ENCODE peak calls at places on chromosomes 7 and 10, in seven cellular contexts. M, B, W, D, T, R and U are unnamed samples. For H3K4me1, the result is how much of the 10 kb centered on the place peaks cover.

GRCh38 chr7:91265693-91266066 is 1.4 kb downstream of the FZD1 start:
- DNase-seq in B (no peak), T (peak), R (peak), W (peak), M (peak), D (peak), U (no peak)

GRCh38 chr10:15627617-15628196 is 92.0 kb downstream of the ITGA8 start:
- DNase-seq in M (no peak), R (no peak), D (no peak), T (peak), W (no peak), B (no peak), U (no peak)

GRCh38 chr7:101784275-101785127 is 32.9 kb upstream of the CUX1 start:
- DNase-seq in D (no peak), T (peak), R (no peak), W (no peak), B (no peak), M (no peak), U (no peak)

GRCh38 chr7:78510580-78511188 is 712.1 kb downstream of the PHTF2 start:
- DNase-seq in R (no peak), M (peak), D (no peak), W (peak), T (peak), B (peak), U (no peak)

GRCh38 chr7:107879400-107880035 is 11.5 kb upstream of the DLD start:
- DNase-seq in R (no peak), W (peak), B (peak), T (peak), D (no peak), M (peak), U (no peak)

GRCh38 chr7:88361357-88361756 is 54.7 kb upstream of the STEAP4 start:
- DNase-seq in T (no peak), M (no peak), B (no peak), R (no peak), D (no peak), W (no peak), U (no peak)

GRCh38 chr10:60171436-60172013 is 218.2 kb downstream of the ANK3 start:
- DNase-seq in T (no peak), R (no peak), W (no peak), M (no peak), D (no peak), B (no peak), U (no peak)

GRCh38 chr7:105885386-105886111 is 9.2 kb upstream of the ATXN7L1 start:
- DNase-seq in D (no peak), T (no peak), B (peak), W (no peak), M (no peak), R (peak), U (no peak)

GRCh38 chr10:129888784-129889616 is 75.1 kb downstream of the EBF3 start:
- DNase-seq in B (peak), W (peak), M (peak), R (peak), T (peak), D (no peak), U (peak)

GRCh38 chr10:51503378-51503777 is 196.0 kb downstream of the CSTF2T start:
- DNase-seq in R (no peak), W (no peak), M (no peak), T (no peak), B (no peak), D (no peak), U (no peak)

GRCh38 chr7:30750574-30751256 is 1.2 kb upstream of the INMT start:
- DNase-seq in M (no peak), T (peak), D (peak), R (peak), B (no peak), W (peak), U (peak)

GRCh38 chr7:37927739-37928444 is 7.5 kb downstream of the EPDR1 start:
- DNase-seq in R (no peak), B (no peak), T (no peak), M (no peak), W (no peak), D (no peak), U (no peak)

DNA sequence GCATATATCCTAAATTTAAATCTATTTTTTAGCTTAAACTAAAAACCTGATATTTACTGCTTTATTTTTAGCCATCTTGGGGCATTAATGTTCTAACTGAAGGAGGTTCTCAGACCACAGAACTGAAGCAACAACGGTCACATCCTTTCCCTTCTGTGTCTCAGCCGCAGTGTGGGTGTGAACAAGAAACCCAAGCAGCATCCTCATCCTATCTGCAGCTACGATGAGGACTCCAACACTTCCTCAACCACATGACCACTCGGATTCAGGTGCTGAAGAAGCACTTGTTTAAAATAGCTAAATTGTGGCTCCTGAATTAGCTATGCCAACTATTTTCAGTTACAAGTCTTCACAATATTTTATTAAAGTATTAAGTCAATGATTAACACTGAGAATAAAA is 5.3 kb downstream of the ESYT2 start:
- DNase-seq in B (no peak), W (no peak), D (no peak), R (no peak), T (peak), M (peak), U (peak)
- H3K4me1 ChIP-seq in B (under half), W (under half), D (half or more), R (under half), T (under half), M (half or more), U (under half)

GRCh38 chr10:113056468-113057021 is 106.5 kb downstream of the TCF7L2 start:
- DNase-seq in W (peak), M (no peak), R (no peak), T (peak), D (no peak), B (no peak), U (no peak)
- H3K4me1 ChIP-seq in W (half or more), M (under half), R (under half), T (half or more), D (half or more), B (under half), U (half or more)

DNA sequence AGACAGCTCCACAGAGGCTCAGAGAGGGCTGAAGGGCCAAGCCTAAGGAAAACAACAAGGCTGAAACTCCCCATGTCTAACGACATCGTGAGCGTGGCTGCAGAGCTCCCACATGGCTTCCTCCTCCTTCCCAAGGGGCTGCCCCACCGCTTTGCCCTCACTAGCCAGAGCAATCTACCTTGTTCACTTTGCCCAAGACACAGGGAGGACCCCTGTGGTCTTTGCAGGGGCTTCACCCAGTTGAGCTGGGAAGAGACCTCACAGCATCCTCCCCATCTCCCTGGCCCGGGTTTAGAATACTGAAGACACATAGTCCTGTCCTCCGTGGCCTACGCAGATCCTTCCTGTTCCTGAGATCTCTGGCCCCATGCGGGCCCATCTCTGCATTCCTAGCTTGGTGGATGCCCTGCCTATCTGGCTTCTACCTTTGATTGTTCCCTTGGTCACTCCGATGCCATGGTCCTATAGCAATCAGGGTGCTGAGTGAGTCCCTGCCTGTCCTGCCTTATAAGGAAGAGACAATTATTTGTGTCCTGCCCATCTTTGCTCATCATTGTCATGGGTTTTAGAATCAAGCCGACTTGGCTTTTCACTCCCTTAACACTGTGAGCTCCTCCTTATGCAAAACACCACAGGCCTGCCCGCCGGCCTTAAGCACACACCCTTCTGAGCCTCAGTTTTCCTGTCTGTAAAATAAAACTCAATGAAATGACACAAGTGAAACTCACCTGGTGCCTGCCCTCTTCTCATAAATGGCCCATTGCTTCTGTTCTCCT is 73.2 kb downstream of the PARP12 start:
- DNase-seq in W (no peak), M (no peak), T (no peak), B (no peak), D (no peak), R (no peak), U (no peak)
- H3K4me1 ChIP-seq in W (under half), M (under half), T (under half), B (under half), D (under half), R (under half), U (under half)

DNA sequence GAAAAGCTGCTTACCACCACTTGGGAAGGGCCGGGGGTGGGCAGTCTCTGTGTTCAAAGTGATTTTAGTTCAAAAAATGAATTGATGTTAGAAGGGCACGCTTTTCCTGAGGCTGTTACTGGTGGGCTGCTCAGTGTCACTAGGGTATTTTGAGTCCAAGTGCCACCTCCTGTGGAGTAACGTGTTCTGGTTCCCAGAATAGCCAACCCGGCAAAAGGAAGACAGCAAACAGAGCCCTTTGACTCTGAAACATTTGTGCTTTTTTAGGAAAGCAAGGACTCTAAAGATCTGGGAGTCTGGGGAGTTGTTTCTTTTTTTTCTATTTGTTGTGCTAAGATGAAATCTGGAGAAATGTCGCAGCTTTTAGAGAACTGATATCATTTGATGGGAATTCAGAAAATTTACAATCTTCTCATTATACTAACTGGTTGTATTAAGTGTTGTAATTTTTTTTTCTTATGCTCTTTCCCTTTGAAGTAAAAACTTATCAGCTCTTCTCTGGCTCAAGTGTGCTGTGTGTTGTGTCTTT is 66.2 kb downstream of the MKX start:
- DNase-seq in R (no peak), B (no peak), D (no peak), M (no peak), T (no peak), W (no peak), U (no peak)
- H3K4me1 ChIP-seq in R (under half), B (under half), D (half or more), M (under half), T (under half), W (under half), U (under half)

DNA sequence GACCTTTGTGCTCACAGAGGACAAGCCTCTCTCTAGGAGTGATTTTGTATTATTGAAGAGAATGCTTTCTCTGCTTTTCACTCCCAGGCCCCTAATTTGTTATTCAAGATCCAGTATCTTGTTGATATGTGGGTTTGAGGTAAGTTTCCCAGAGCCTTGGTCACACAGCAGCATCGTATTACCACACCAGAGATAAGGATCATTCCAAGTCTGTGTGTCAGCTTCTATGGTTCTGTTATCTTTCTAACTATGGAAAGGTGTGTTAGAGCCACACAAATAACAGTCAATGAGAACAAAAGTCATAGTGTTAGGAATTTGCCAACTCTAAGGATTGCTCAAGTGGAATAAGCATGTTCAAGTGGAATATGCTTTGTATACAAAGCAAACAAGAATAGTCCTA is 1208.3 kb downstream of the GATA3 start:
- DNase-seq in M (no peak), B (no peak), R (no peak), D (no peak), T (no peak), W (peak), U (no peak)
- H3K4me1 ChIP-seq in M (under half), B (under half), R (under half), D (under half), T (under half), W (under half), U (under half)

DNA sequence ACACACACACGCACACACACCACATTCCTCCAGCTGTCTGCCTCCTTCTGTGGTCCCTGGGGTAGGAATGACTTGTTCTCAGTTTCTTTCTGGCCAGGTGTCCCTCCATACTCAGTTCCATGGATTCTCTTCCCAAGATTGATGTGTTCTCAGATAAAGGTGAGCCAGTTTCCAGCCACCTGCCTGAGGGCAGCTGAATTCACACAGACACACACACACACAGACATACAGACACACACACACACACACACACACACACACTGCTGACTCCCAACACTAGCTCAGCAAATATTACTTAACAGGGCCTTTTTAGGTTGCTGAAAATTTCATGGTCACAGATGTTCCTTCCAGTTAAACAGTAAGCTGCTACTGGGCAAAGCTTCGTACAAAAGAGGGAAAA is 45.4 kb upstream of the GDF10 start:
- DNase-seq in T (no peak), M (no peak), R (no peak), W (no peak), D (no peak), B (no peak), U (no peak)
- H3K4me1 ChIP-seq in T (under half), M (under half), R (under half), W (under half), D (under half), B (under half), U (under half)

GRCh38 chr7:155232911-155233702 is 64.6 kb upstream of the INSIG1 start:
- DNase-seq in T (peak), B (no peak), R (no peak), M (no peak), W (no peak), D (no peak), U (no peak)

GRCh38 chr7:155230169-155230593 is 67.5 kb upstream of the INSIG1 start:
- DNase-seq in B (no peak), T (peak), W (peak), D (peak), R (no peak), M (no peak), U (peak)

GRCh38 chr7:155229548-155230168 is 68.0 kb upstream of the INSIG1 start:
- DNase-seq in D (peak), T (no peak), W (no peak), B (no peak), R (no peak), M (no peak), U (no peak)

GRCh38 chr7:155231941-155232340 is 65.7 kb upstream of the INSIG1 start:
- DNase-seq in R (no peak), D (no peak), W (no peak), B (no peak), T (no peak), M (no peak), U (peak)

DNA sequence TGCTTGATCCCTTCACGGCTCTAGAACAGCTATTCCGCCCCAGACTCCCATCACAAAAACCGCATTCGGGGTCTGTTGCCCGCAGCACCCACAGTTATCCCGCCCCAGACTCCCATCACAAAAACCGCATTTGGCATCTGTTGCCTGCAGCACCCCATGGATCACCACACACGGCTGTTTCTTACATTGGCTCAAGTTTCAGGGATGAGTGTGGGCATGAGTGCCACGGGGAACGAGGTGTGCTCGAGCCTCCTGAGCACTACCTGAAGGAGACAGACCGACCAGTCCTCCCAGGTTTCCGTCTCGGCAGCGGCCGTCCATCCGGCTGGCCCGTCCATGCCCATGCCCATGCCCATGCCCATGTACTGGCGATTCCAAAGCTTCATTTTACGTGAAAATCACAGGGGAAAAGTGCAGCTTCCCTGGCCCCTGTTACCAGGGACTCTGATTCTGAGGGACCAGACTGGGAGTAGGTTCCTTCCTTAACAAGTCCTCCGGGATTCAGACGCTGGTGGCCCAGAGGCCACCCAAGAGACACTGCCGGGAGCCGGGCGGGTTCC is 66.4 kb upstream of the INSIG1 start:
- DNase-seq in W (no peak), R (no peak), D (no peak), T (no peak), M (no peak), B (no peak), U (no peak)
- H3K4me1 ChIP-seq in W (under half), R (under half), D (under half), T (under half), M (under half), B (under half), U (under half)

GRCh38 chr10:11553773-11554381 is 57.6 kb downstream of the USP6NL start:
- DNase-seq in R (no peak), W (no peak), M (peak), D (no peak), B (no peak), T (no peak), U (no peak)
- H3K4me1 ChIP-seq in R (under half), W (under half), M (under half), D (under half), B (under half), T (under half), U (under half)